ENCODE peak calls at places on chromosomes 11 and 22, in seven cellular contexts. F is neuronal stem cell, N is stomach, L is iPS DF 6.9, I is MM.1S, C is neural progenitor cell, A is tibial artery. D is an unnamed sample.

GRCh38 chr11:129728571-129728970 is 87.1 kb upstream of the TMEM45B start:
- DNase-seq in N (peak; percentile 39), A (no peak), I (no peak), L (no peak), C (no peak), F (no peak), D (no peak)

GRCh38 chr11:116707250-116707649 is 65.5 kb downstream of the BUD13 start:
- DNase-seq in I (no peak), C (no peak), A (no peak), N (peak; percentile 58), L (no peak), F (no peak), D (no peak)

GRCh38 chr22:23215294-23216204 is 35.2 kb downstream of the BCR start:
- DNase-seq in I (no peak), L (no peak), N (peak; percentile 66), F (no peak), A (peak; percentile 56), C (no peak), D (no peak)

GRCh38 chr22:28246392-28246791 is 327.3 kb upstream of the PITPNB start:
- DNase-seq in L (no peak), A (no peak), I (no peak), F (no peak), C (no peak), N (no peak), D (no peak)

GRCh38 chr11:68340003-68340767 is 27.8 kb downstream of the LRP5 start:
- DNase-seq in A (no peak), C (no peak), N (no peak), I (no peak), L (no peak), F (no peak), D (peak; percentile 36)

GRCh38 chr11:44805596-44805995 is 78.8 kb downstream of the TSPAN18 start:
- DNase-seq in N (no peak), L (no peak), C (no peak), A (no peak), I (no peak), F (no peak), D (no peak)

GRCh38 chr22:45602824-45603301 is 68.8 kb upstream of the ATXN10 start:
- DNase-seq in L (peak; percentile 75), N (no peak), I (peak; percentile 78), C (peak; percentile 80), F (peak; percentile 37), A (no peak), D (peak; percentile 41)

GRCh38 chr22:36986242-36986821 is 32.9 kb downstream of the TST start:
- DNase-seq in C (peak; percentile 21), F (no peak), I (peak; percentile 31), L (no peak), N (peak; percentile 49), A (no peak), D (peak; percentile 44)

GRCh38 chr22:38317237-38317994 is at the start of gene CSNK1E:
- DNase-seq in C (peak; percentile 92), I (peak; percentile 78), A (peak; percentile 83), F (peak; percentile 69), N (peak; percentile 86), L (no peak), D (peak; percentile 77)

GRCh38 chr11:2296913-2297622 is 4.7 kb downstream of the C11orf21 start:
- DNase-seq in C (no peak), L (no peak), N (peak; percentile 21), F (no peak), A (no peak), I (no peak), D (no peak)

GRCh38 chr22:19559956-19560355 is 35.7 kb upstream of the CLDN5 start:
- DNase-seq in C (no peak), L (no peak), F (no peak), I (no peak), N (no peak), A (no peak), D (no peak)

GRCh38 chr22:25567305-25567704 is 2.8 kb downstream of the GRK3 start:
- DNase-seq in I (no peak), N (no peak), C (no peak), A (no peak), L (no peak), F (no peak), D (no peak)

GRCh38 chr22:19172213-19173046 is 6.1 kb downstream of the SLC25A1 start:
- DNase-seq in L (no peak), I (peak; percentile 11), A (no peak), C (no peak), N (no peak), F (no peak), D (no peak)

GRCh38 chr11:62928011-62928410 is 6.8 kb upstream of the CHRM1 start:
- DNase-seq in A (no peak), C (peak; percentile 43), L (no peak), N (no peak), F (no peak), I (no peak), D (no peak)

GRCh38 chr11:125084761-125085231 is 21.7 kb downstream of the SLC37A2 start:
- DNase-seq in F (no peak), A (no peak), I (no peak), C (no peak), L (no peak), N (no peak), D (no peak)

GRCh38 chr11:115466122-115466521 is 38.1 kb downstream of the CADM1 start:
- DNase-seq in L (no peak), F (no peak), C (no peak), N (no peak), A (no peak), I (no peak), D (no peak)

GRCh38 chr22:32733900-32734299 is 67.6 kb upstream of the TIMP3 start:
- DNase-seq in L (no peak), N (no peak), F (no peak), A (no peak), I (no peak), C (no peak), D (no peak)

GRCh38 chr11:19367051-19367709 is 126.4 kb upstream of the E2F8 start:
- DNase-seq in F (no peak), C (no peak), I (no peak), L (no peak), A (peak; percentile 81), N (no peak), D (no peak)

GRCh38 chr22:46890819-46891218 is 128.4 kb downstream of the TBC1D22A start:
- DNase-seq in N (no peak), I (no peak), L (no peak), F (no peak), A (no peak), C (no peak), D (no peak)

GRCh38 chr11:36775157-36775556 is 177.1 kb upstream of the RAG2 start:
- DNase-seq in N (no peak), F (no peak), A (no peak), I (no peak), C (no peak), L (no peak), D (no peak)

GRCh38 chr11:33655842-33656600 is 44.6 kb downstream of the C11orf91 start:
- DNase-seq in F (no peak), N (no peak), C (no peak), I (no peak), A (no peak), L (no peak), D (no peak)

GRCh38 chr11:85483861-85484260 is 143.3 kb downstream of the DLG2 start:
- DNase-seq in L (no peak), C (no peak), N (no peak), A (no peak), F (peak; percentile 17), I (no peak), D (no peak)

GRCh38 chr11:73950869-73951710 is at the start of gene DNAJB13:
- DNase-seq in C (peak; percentile 85), N (peak; percentile 37), A (no peak), I (peak; percentile 23), F (peak; percentile 76), L (peak; percentile 50), D (peak; percentile 35)

GRCh38 chr11:69062873-69063665 is 14.3 kb downstream of the TPCN2 start:
- DNase-seq in C (no peak), F (no peak), N (no peak), L (no peak), I (no peak), A (no peak), D (no peak)

GRCh38 chr11:61969391-61969758 is 1.9 kb upstream of the FTH1 start:
- DNase-seq in N (no peak), L (no peak), F (no peak), C (no peak), I (no peak), A (no peak), D (no peak)

GRCh38 chr11:110295487-110296225 is 758 bp downstream of the RDX start:
- DNase-seq in L (no peak), F (peak; percentile 55), I (peak; percentile 75), C (peak; percentile 79), N (peak; percentile 61), A (peak; percentile 50), D (no peak)

GRCh38 chr11:8707541-8708270 is 25.1 kb downstream of the RPL27A start:
- DNase-seq in C (no peak), N (no peak), L (no peak), I (no peak), A (peak; percentile 48), F (no peak), D (no peak)

GRCh38 chr11:64826062-64826461 is 15.7 kb upstream of the MEN1 start:
- DNase-seq in L (no peak), F (no peak), I (no peak), A (no peak), C (no peak), N (no peak), D (no peak)
- H3K4me1 ChIP-seq in L (no peaks in the 10 kb centered on the region), F (no peaks in the 10 kb centered on the region), I (no peaks in the 10 kb centered on the region), A (no peaks in the 10 kb centered on the region), C (no peaks in the 10 kb centered on the region), N (no peaks in the 10 kb centered on the region), D (no peaks in the 10 kb centered on the region)

DNA sequence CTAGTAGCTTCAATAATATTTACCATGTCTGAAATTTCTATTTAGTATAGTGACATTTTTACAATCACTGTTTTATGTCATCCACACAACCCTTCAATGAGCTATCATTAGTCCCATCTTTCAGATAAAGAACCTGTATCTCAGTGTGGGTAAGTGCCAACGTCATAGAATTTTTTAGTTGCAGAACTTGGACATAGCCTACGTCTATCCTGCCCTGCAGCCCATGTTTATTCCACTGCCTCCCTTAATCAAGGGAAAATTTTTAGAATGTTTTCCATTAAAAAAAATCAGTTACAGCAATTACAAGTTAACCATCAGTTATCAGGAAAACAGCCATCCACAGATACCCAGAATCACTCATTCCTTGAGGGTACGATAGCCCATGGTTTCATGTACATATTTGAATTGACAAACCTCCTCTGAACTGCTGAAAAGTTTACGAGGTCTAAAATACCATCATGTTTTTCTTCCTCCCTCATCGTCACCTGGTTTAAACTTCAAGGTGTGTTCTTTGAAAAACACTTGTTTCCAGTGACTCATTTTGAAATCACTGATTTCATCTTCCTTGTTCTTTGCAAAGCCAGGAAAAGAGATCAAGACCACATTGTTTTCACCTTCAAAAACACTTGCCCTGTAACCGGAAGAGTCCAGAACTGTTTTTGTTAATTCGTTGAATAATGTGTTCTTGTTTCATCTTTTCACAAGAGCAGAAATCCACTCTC is 100.9 kb downstream of the FAM76B start:
- DNase-seq in N (no peak), F (no peak), I (no peak), C (no peak), L (no peak), A (no peak), D (no peak)
- H3K4me1 ChIP-seq in N (no peaks in the 10 kb centered on the region), F (no peaks in the 10 kb centered on the region), I (no peaks in the 10 kb centered on the region), C (no peaks in the 10 kb centered on the region), L (no peaks in the 10 kb centered on the region), A (no peaks in the 10 kb centered on the region), D (no peaks in the 10 kb centered on the region)

GRCh38 chr22:17258015-17258827 is 39.0 kb upstream of the ADA2 start:
- DNase-seq in I (peak; percentile 98), L (no peak), N (peak; percentile 53), F (peak; percentile 75), C (peak; percentile 88), A (no peak), D (peak; percentile 92)
- H3K4me1 ChIP-seq in I (peaks cover 25% of the 10 kb centered on the region), L (peaks cover 11% of the 10 kb centered on the region), N (peaks cover 5% of the 10 kb centered on the region), F (peaks cover 34% of the 10 kb centered on the region), C (peaks cover 44% of the 10 kb centered on the region), A (no peaks in the 10 kb centered on the region), D (peaks cover 23% of the 10 kb centered on the region)

GRCh38 chr11:103529217-103529684 is 420.0 kb downstream of the DYNC2H1 start:
- DNase-seq in I (no peak), N (no peak), L (no peak), C (peak; percentile 28), F (no peak), A (no peak), D (no peak)
- H3K4me1 ChIP-seq in I (no peaks in the 10 kb centered on the region), N (no peaks in the 10 kb centered on the region), L (no peaks in the 10 kb centered on the region), C (peaks cover 13% of the 10 kb centered on the region), F (no peaks in the 10 kb centered on the region), A (no peaks in the 10 kb centered on the region), D (no peaks in the 10 kb centered on the region)